ENCODE peak calls at places on chromosome 21, in seven cellular contexts. P, S, H, J, O, D and G are unnamed samples.

GRCh38 chr21:41766883-41767605 is at the start of gene RIPK4:
- DNase-seq in P (no peak), J (peak), O (peak), S (peak), H (peak), D (no peak), G (no peak)

GRCh38 chr21:29193907-29194306 is 63.5 kb downstream of the MAP3K7CL start:
- DNase-seq in O (no peak), P (no peak), H (no peak), S (no peak), D (no peak), J (no peak), G (no peak)

GRCh38 chr21:43598416-43599120 is 60.7 kb downstream of the HSF2BP start:
- DNase-seq in H (peak), P (no peak), D (no peak), J (no peak), O (peak), S (no peak), G (no peak)

GRCh38 chr21:36111238-36111637 is 23.6 kb upstream of the CBR3 start:
- DNase-seq in P (no peak), J (no peak), S (no peak), D (no peak), O (no peak), H (no peak), G (no peak)

GRCh38 chr21:35204125-35204524 is 155.0 kb upstream of the RUNX1 start:
- DNase-seq in D (no peak), O (no peak), H (peak), P (no peak), J (no peak), S (no peak), G (no peak)

GRCh38 chr21:46555678-46556077 is 49.2 kb downstream of the S100B start:
- DNase-seq in J (no peak), H (no peak), P (no peak), D (no peak), S (no peak), O (no peak), G (no peak)

GRCh38 chr21:9008636-9009035 is 1512.7 kb upstream of the TPTE start:
- DNase-seq in P (no peak), O (no peak), S (no peak), H (no peak), D (no peak), J (no peak), G (no peak)

GRCh38 chr21:45938811-45939520 is 42.6 kb upstream of the COL6A1 start:
- DNase-seq in J (no peak), D (no peak), P (no peak), S (no peak), O (no peak), H (no peak), G (no peak)

GRCh38 chr21:44011123-44011773 is 861 bp upstream of the TRAPPC10 start:
- DNase-seq in D (no peak), S (no peak), H (peak), J (no peak), O (no peak), P (no peak), G (no peak)

GRCh38 chr21:16815228-16815627 is 697.6 kb upstream of the CXADR start:
- DNase-seq in O (no peak), J (no peak), P (no peak), D (no peak), H (no peak), S (no peak), G (no peak)

GRCh38 chr21:36730291-36731281 is 31.7 kb downstream of the SIM2 start:
- DNase-seq in P (no peak), O (no peak), J (no peak), S (no peak), D (no peak), H (no peak), G (no peak)